ENCODE peak calls at places on chromosomes 13 and 19, in seven cellular contexts. One of them, this sample, is unnamed.

GRCh38 chr13:38674208-38674607 is 12.7 kb upstream of the FREM2 start:
- DNase-seq in right atrium auricular region: no peak
- DNase-seq in substantia nigra: no peak
- DNase-seq in osteocyte: no peak
- DNase-seq in psoas muscle: no peak
- DNase-seq in GM18507: no peak
- DNase-seq in cerebellar cortex: no peak
- DNase-seq in this sample: no peak

GRCh38 chr19:15869109-15869555 is 28.7 kb downstream of the CYP4F2 start:
- DNase-seq in psoas muscle: no peak
- DNase-seq in substantia nigra: peak; percentile 0
- DNase-seq in right atrium auricular region: no peak
- DNase-seq in osteocyte: no peak
- DNase-seq in cerebellar cortex: peak; percentile 73
- DNase-seq in GM18507: peak; percentile 18
- DNase-seq in this sample: no peak

GRCh38 chr19:50214699-50215543 is 11.5 kb downstream of the MYH14 start:
- DNase-seq in substantia nigra: no peak
- DNase-seq in osteocyte: no peak
- DNase-seq in psoas muscle: no peak
- DNase-seq in cerebellar cortex: no peak
- DNase-seq in GM18507: no peak
- DNase-seq in right atrium auricular region: no peak
- DNase-seq in this sample: no peak

GRCh38 chr13:101018720-101019119 is 344.1 kb upstream of the TMTC4 start:
- DNase-seq in osteocyte: no peak
- DNase-seq in GM18507: no peak
- DNase-seq in right atrium auricular region: no peak
- DNase-seq in psoas muscle: no peak
- DNase-seq in substantia nigra: no peak
- DNase-seq in cerebellar cortex: no peak
- DNase-seq in this sample: no peak

GRCh38 chr19:44694184-44694579 is 4.8 kb upstream of the CEACAM16 start:
- DNase-seq in right atrium auricular region: no peak
- DNase-seq in cerebellar cortex: no peak
- DNase-seq in psoas muscle: no peak
- DNase-seq in substantia nigra: no peak
- DNase-seq in osteocyte: no peak
- DNase-seq in GM18507: no peak
- DNase-seq in this sample: no peak

GRCh38 chr19:45474941-45475516 is 7.2 kb downstream of the FOSB start:
- DNase-seq in osteocyte: no peak
- DNase-seq in cerebellar cortex: no peak
- DNase-seq in right atrium auricular region: no peak
- DNase-seq in substantia nigra: no peak
- DNase-seq in GM18507: no peak
- DNase-seq in psoas muscle: no peak
- DNase-seq in this sample: no peak

GRCh38 chr19:35908010-35908441 is at the start of gene TYROBP:
- DNase-seq in right atrium auricular region: no peak
- DNase-seq in psoas muscle: peak; percentile 67
- DNase-seq in GM18507: no peak
- DNase-seq in cerebellar cortex: no peak
- DNase-seq in osteocyte: no peak
- DNase-seq in substantia nigra: no peak
- DNase-seq in this sample: no peak

GRCh38 chr19:10243606-10244005 is 8.4 kb upstream of the MRPL4 start:
- DNase-seq in osteocyte: no peak
- DNase-seq in GM18507: no peak
- DNase-seq in right atrium auricular region: no peak
- DNase-seq in cerebellar cortex: no peak
- DNase-seq in substantia nigra: no peak
- DNase-seq in psoas muscle: no peak
- DNase-seq in this sample: no peak

GRCh38 chr19:49340069-49340864 is 5.1 kb downstream of the CD37 start:
- DNase-seq in cerebellar cortex: no peak
- DNase-seq in osteocyte: no peak
- DNase-seq in psoas muscle: peak; percentile 83
- DNase-seq in substantia nigra: no peak
- DNase-seq in right atrium auricular region: peak; percentile 77
- DNase-seq in GM18507: peak; percentile 96
- DNase-seq in this sample: peak; percentile 61

GRCh38 chr19:35317464-35318043 is 11.4 kb upstream of the CD22 start:
- DNase-seq in right atrium auricular region: no peak
- DNase-seq in cerebellar cortex: no peak
- DNase-seq in GM18507: no peak
- DNase-seq in substantia nigra: no peak
- DNase-seq in psoas muscle: no peak
- DNase-seq in osteocyte: no peak
- DNase-seq in this sample: no peak

GRCh38 chr13:94968040-94968756 is 255.9 kb upstream of the SOX21 start:
- DNase-seq in GM18507: no peak
- DNase-seq in cerebellar cortex: peak; percentile 4
- DNase-seq in psoas muscle: no peak
- DNase-seq in right atrium auricular region: no peak
- DNase-seq in osteocyte: no peak
- DNase-seq in substantia nigra: peak; percentile 78
- DNase-seq in this sample: no peak

GRCh38 chr13:77810430-77810829 is 108.2 kb downstream of the EDNRB start:
- DNase-seq in cerebellar cortex: peak; percentile 22
- DNase-seq in osteocyte: no peak
- DNase-seq in GM18507: no peak
- DNase-seq in psoas muscle: no peak
- DNase-seq in substantia nigra: no peak
- DNase-seq in right atrium auricular region: no peak
- DNase-seq in this sample: no peak

GRCh38 chr19:11269408-11269807 is 7.1 kb upstream of the DOCK6 start:
- DNase-seq in right atrium auricular region: no peak
- DNase-seq in cerebellar cortex: no peak
- DNase-seq in psoas muscle: no peak
- DNase-seq in substantia nigra: no peak
- DNase-seq in osteocyte: no peak
- DNase-seq in GM18507: no peak
- DNase-seq in this sample: no peak

GRCh38 chr19:12838182-12838890 is at the start of gene MAST1:
- DNase-seq in cerebellar cortex: peak; percentile 73
- DNase-seq in substantia nigra: no peak
- DNase-seq in GM18507: no peak
- DNase-seq in osteocyte: no peak
- DNase-seq in right atrium auricular region: no peak
- DNase-seq in psoas muscle: peak; percentile 51
- DNase-seq in this sample: peak; percentile 32

This sample was measured in NCI-H1694.